ENCODE peak calls at places on chromosomes 11 and 22, in six cellular contexts. X is fibroblast of the aortic adventitia; E is CD4-positive, CD25-positive, alpha-beta regulatory T cell; Q is body of pancreas; J is tibial artery; R is HepG2. V is an unnamed sample.

GRCh38 chr11:73981051-73981805 is 1.4 kb downstream of the UCP2 start:
- DNase-seq in X (no peak), E (no peak), J (no peak), Q (no peak), R (no peak), V (no peak)

GRCh38 chr11:97729546-97730272 is 1291.0 kb upstream of the CNTN5 start:
- DNase-seq in R (no peak), Q (no peak), J (no peak), E (no peak), X (peak), V (peak)

GRCh38 chr11:119427279-119427678 is 4.3 kb upstream of the THY1 start:
- DNase-seq in Q (no peak), E (no peak), X (peak), J (no peak), R (no peak), V (peak)

GRCh38 chr11:60989108-60989650 is 17.7 kb downstream of the CD6 start:
- DNase-seq in X (no peak), J (no peak), E (no peak), R (no peak), Q (no peak), V (no peak)

GRCh38 chr11:93279911-93280347 is 50.6 kb upstream of the DEUP1 start:
- DNase-seq in R (no peak), J (no peak), Q (no peak), X (no peak), E (no peak), V (no peak)

GRCh38 chr11:95230054-95231034 is 658 bp downstream of the SESN3 start:
- DNase-seq in R (no peak), J (peak), Q (peak), X (peak), E (no peak), V (peak)

GRCh38 chr11:121723261-121723741 is 270.5 kb upstream of the SORL1-AS1 start:
- DNase-seq in Q (peak), R (no peak), J (no peak), X (peak), E (no peak), V (no peak)

GRCh38 chr11:118398797-118399564 is 2.4 kb upstream of the ATP5MG start:
- DNase-seq in Q (no peak), R (no peak), X (no peak), E (peak), J (no peak), V (peak)

GRCh38 chr11:80778432-80778831 is 1337.6 kb upstream of the TENM4 start:
- DNase-seq in E (no peak), R (no peak), X (no peak), J (no peak), Q (no peak), V (no peak)

GRCh38 chr11:60993611-60994010 is 22.1 kb downstream of the CD6 start:
- DNase-seq in E (no peak), Q (no peak), R (no peak), J (no peak), X (no peak), V (no peak)

GRCh38 chr11:114762437-114762836 is 84.1 kb downstream of the NXPE2 start:
- DNase-seq in X (peak), R (peak), Q (peak), E (no peak), J (peak), V (peak)

GRCh38 chr11:133277886-133278285 is 254.4 kb downstream of the OPCML start:
- DNase-seq in E (no peak), X (no peak), J (no peak), R (no peak), Q (no peak), V (no peak)

GRCh38 chr22:46500201-46500600 is 37.2 kb downstream of the CELSR1 start:
- DNase-seq in E (no peak), J (no peak), Q (no peak), R (no peak), X (no peak), V (no peak)

GRCh38 chr22:27089303-27089702 is 431.9 kb downstream of the MIAT start:
- DNase-seq in X (no peak), R (no peak), J (no peak), Q (no peak), E (no peak), V (no peak)

DNA sequence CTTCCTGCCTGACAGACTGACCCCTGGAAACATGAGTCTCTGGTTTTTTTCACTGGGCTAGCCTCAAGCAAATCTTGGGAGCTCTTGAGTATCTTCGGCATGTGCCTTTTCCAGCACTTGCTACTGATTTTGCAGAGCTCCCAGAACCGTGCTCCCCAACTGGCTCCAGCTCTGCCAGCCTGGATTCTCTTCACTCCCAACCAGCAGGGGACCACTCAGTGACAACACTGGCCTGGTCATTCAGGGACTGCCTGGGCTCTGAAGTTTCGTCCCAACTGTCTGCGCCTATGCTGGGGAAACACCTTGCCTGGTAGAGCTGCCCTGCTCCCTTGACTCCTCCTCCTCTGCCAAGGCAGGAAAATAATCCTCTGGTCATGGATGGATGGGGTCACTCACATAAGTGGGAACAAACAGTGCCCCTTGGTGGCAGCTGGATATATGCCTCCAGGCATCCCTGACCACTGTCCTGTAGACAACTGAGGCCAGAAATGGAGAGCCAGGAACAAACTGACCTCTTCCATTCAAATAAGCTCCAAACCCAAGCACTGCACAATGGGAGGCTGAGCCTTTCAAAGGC is 30.2 kb downstream of the POLDIP3 start:
- DNase-seq in J (no peak), X (no peak), E (no peak), R (no peak), Q (no peak), V (no peak)
- H3K4me3 ChIP-seq in J (no peak), X (no peak), E (no peak), R (no peak), Q (no peak), V (no peak)

GRCh38 chr11:62707277-62707771 is at the start of the genes BSCL2 and GNG3:
- DNase-seq in Q (no peak), J (no peak), R (no peak), X (no peak), E (no peak), V (no peak)
- H3K4me3 ChIP-seq in Q (peak), J (peak), R (peak), X (peak), E (peak), V (peak)

GRCh38 chr11:83027794-83028193 is 43.9 kb downstream of the RAB30 start:
- DNase-seq in X (no peak), E (no peak), J (no peak), Q (no peak), R (no peak), V (no peak)
- H3K4me3 ChIP-seq in X (no peak), E (no peak), J (no peak), Q (no peak), R (no peak), V (no peak)

DNA sequence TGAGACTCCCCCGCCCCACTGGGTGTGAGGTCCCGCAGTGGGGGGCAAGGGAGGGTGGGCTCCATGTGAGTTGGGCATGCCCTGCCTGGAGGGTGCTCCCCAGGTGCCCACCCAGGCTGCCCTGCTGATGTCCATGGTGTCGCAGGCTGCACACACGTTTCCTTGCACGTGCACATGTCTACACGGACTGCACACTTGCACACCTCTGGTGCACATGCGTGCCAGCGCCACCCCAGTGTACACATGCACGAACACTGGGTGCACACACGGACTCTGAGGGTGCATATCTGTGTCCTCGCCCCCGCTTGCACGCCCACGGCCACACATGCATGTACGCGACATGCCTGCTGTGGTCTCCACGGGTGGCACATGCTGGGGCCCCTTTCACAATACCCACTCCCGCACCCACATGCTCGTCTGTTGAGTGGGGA is 35.2 kb upstream of the PRODH start:
- DNase-seq in R (no peak), Q (peak), X (no peak), J (no peak), E (no peak), V (no peak)
- H3K4me3 ChIP-seq in R (no peak), Q (no peak), X (no peak), J (no peak), E (no peak), V (no peak)

GRCh38 chr11:134338068-134338467 is 6.3 kb downstream of the GLB1L2 start:
- DNase-seq in Q (no peak), J (no peak), R (no peak), X (no peak), E (no peak), V (no peak)

GRCh38 chr11:134341805-134342571 is 10.2 kb downstream of the GLB1L2 start:
- DNase-seq in E (no peak), R (no peak), X (no peak), J (no peak), Q (no peak), V (no peak)

GRCh38 chr11:134340354-134340964 is 8.7 kb downstream of the GLB1L2 start:
- DNase-seq in R (no peak), E (no peak), Q (no peak), X (no peak), J (no peak), V (no peak)

GRCh38 chr11:134338654-134339053 is 6.9 kb downstream of the GLB1L2 start:
- DNase-seq in Q (no peak), E (no peak), J (no peak), R (no peak), X (no peak), V (no peak)

DNA sequence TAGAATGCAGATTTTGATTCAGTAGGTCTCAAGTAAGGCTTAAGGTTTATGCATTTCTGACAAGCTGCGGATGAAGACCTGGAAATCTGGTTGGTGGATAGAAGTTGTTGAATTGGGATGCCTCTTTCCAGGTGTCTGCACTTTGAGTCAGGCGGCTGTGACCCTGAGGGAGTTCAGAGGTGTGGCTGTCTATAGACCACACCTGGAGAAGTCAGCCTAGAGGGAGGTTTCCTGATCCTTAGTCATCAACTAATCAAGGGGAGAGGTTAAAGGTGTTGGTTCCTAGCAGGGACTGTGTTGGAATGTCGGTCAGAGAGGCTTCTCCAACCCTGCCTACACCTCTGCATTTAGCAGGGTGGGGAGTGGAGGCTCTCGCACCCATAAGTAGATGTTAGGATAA is 8.0 kb downstream of the GLB1L2 start:
- DNase-seq in R (no peak), J (no peak), Q (no peak), X (no peak), E (no peak), V (no peak)
- H3K4me3 ChIP-seq in R (no peak), J (no peak), Q (no peak), X (no peak), E (no peak), V (no peak)

GRCh38 chr22:23566716-23567475 is 13.2 kb downstream of the IGLL1 start:
- DNase-seq in E (no peak), J (no peak), X (no peak), R (no peak), Q (no peak), V (no peak)

GRCh38 chr22:23565288-23565941 is 14.7 kb downstream of the IGLL1 start:
- DNase-seq in R (no peak), X (no peak), Q (peak), J (no peak), E (no peak), V (peak)

GRCh38 chr22:23564276-23564675 is 15.8 kb downstream of the IGLL1 start:
- DNase-seq in X (no peak), R (no peak), Q (no peak), E (no peak), J (no peak), V (no peak)

GRCh38 chr22:23563111-23563510 is 17.0 kb downstream of the IGLL1 start:
- DNase-seq in J (no peak), X (no peak), Q (no peak), E (no peak), R (no peak), V (no peak)

GRCh38 chr22:23565942-23566715 is 14.0 kb downstream of the IGLL1 start:
- DNase-seq in Q (peak), E (no peak), J (no peak), R (peak), X (no peak), V (no peak)
- H3K4me3 ChIP-seq in Q (no peak), E (no peak), J (peak), R (peak), X (no peak), V (no peak)

GRCh38 chr11:77093987-77094840 is 8.4 kb upstream of the OMP start:
- DNase-seq in Q (no peak), X (peak), J (no peak), R (no peak), E (no peak), V (peak)
- H3K4me3 ChIP-seq in Q (no peak), X (no peak), J (no peak), R (no peak), E (no peak), V (no peak)

V was measured in cardiac fibroblast.